ENCODE peak calls at places on chromosomes 7 and 10, in five cellular contexts. One of them, this sample, is unnamed.
A peak's percentile ranks its signal among the peaks of the same experiment; 100 is the strongest.

GRCh38 chr7:134186801-134187200 is 59.7 kb downstream of the LRGUK start:
- DNase-seq in HFF-Myc: no peak
- DNase-seq in gastrocnemius medialis: no peak
- DNase-seq in CD8-positive, alpha-beta T cell: no peak
- DNase-seq in AG04450: no peak
- DNase-seq in this sample: no peak

GRCh38 chr7:82631998-82632397 is 188.4 kb upstream of the CACNA2D1 start:
- DNase-seq in HFF-Myc: no peak
- DNase-seq in gastrocnemius medialis: no peak
- DNase-seq in CD8-positive, alpha-beta T cell: no peak
- DNase-seq in AG04450: no peak
- DNase-seq in this sample: no peak

GRCh38 chr7:92693519-92693918 is 103.3 kb upstream of the FAM133B start:
- DNase-seq in HFF-Myc: no peak
- DNase-seq in gastrocnemius medialis: no peak
- DNase-seq in CD8-positive, alpha-beta T cell: no peak
- DNase-seq in AG04450: no peak
- DNase-seq in this sample: no peak

GRCh38 chr10:127398140-127398966 is 150.8 kb upstream of the NPS start:
- DNase-seq in HFF-Myc: peak; percentile 55
- DNase-seq in gastrocnemius medialis: no peak
- DNase-seq in CD8-positive, alpha-beta T cell: no peak
- DNase-seq in AG04450: peak; percentile 27
- DNase-seq in this sample: no peak

GRCh38 chr7:99359465-99360154 is 14.9 kb upstream of the ARPC1B start:
- DNase-seq in HFF-Myc: no peak
- DNase-seq in gastrocnemius medialis: no peak
- DNase-seq in CD8-positive, alpha-beta T cell: no peak
- DNase-seq in AG04450: no peak
- DNase-seq in this sample: no peak

GRCh38 chr10:28177944-28178637 is 124.8 kb downstream of the MPP7 start:
- DNase-seq in HFF-Myc: no peak
- DNase-seq in gastrocnemius medialis: no peak
- DNase-seq in CD8-positive, alpha-beta T cell: no peak
- DNase-seq in AG04450: no peak
- DNase-seq in this sample: no peak

GRCh38 chr7:36119005-36119711 is 33.9 kb upstream of the EEPD1 start:
- DNase-seq in HFF-Myc: peak; percentile 63
- DNase-seq in gastrocnemius medialis: no peak
- DNase-seq in CD8-positive, alpha-beta T cell: no peak
- DNase-seq in AG04450: peak; percentile 93
- DNase-seq in this sample: no peak

GRCh38 chr7:118369987-118370386 is 145.5 kb downstream of the ANKRD7 start:
- DNase-seq in HFF-Myc: no peak
- DNase-seq in gastrocnemius medialis: no peak
- DNase-seq in CD8-positive, alpha-beta T cell: no peak
- DNase-seq in AG04450: no peak
- DNase-seq in this sample: no peak

GRCh38 chr10:111106081-111106480 is 29.3 kb downstream of the ADRA2A start:
- DNase-seq in HFF-Myc: no peak
- DNase-seq in gastrocnemius medialis: no peak
- DNase-seq in CD8-positive, alpha-beta T cell: no peak
- DNase-seq in AG04450: no peak
- DNase-seq in this sample: no peak

GRCh38 chr7:45087301-45088145 is 1.2 kb downstream of the NACAD start:
- DNase-seq in HFF-Myc: no peak
- DNase-seq in gastrocnemius medialis: no peak
- DNase-seq in CD8-positive, alpha-beta T cell: no peak
- DNase-seq in AG04450: no peak
- DNase-seq in this sample: no peak

GRCh38 chr7:13989138-13989943 is at the start of gene ETV1:
- DNase-seq in HFF-Myc: no peak
- DNase-seq in gastrocnemius medialis: peak; percentile 22
- DNase-seq in CD8-positive, alpha-beta T cell: no peak
- DNase-seq in AG04450: no peak
- DNase-seq in this sample: no peak

GRCh38 chr10:114548662-114549061 is 109.4 kb downstream of the ABLIM1 start:
- DNase-seq in HFF-Myc: peak; percentile 46
- DNase-seq in gastrocnemius medialis: no peak
- DNase-seq in CD8-positive, alpha-beta T cell: no peak
- DNase-seq in AG04450: no peak
- DNase-seq in this sample: no peak

GRCh38 chr7:140674356-140674800 is 1.6 kb downstream of the ADCK2 start:
- DNase-seq in HFF-Myc: no peak
- DNase-seq in gastrocnemius medialis: no peak
- DNase-seq in CD8-positive, alpha-beta T cell: no peak
- DNase-seq in AG04450: no peak
- DNase-seq in this sample: no peak

GRCh38 chr10:4670737-4671136 is 155.3 kb upstream of the AKR1E2 start:
- DNase-seq in HFF-Myc: no peak
- DNase-seq in gastrocnemius medialis: no peak
- DNase-seq in CD8-positive, alpha-beta T cell: no peak
- DNase-seq in AG04450: no peak
- DNase-seq in this sample: no peak

GRCh38 chr7:103025341-103025740 is 49.3 kb downstream of the FBXL13 start:
- DNase-seq in HFF-Myc: no peak
- DNase-seq in gastrocnemius medialis: no peak
- DNase-seq in CD8-positive, alpha-beta T cell: no peak
- DNase-seq in AG04450: no peak
- DNase-seq in this sample: no peak

GRCh38 chr7:103542470-103542869 is 96.5 kb upstream of the SLC26A5 start:
- DNase-seq in HFF-Myc: no peak
- DNase-seq in gastrocnemius medialis: no peak
- DNase-seq in CD8-positive, alpha-beta T cell: no peak
- DNase-seq in AG04450: no peak
- DNase-seq in this sample: no peak

GRCh38 chr7:137363683-137364082 is 20.1 kb upstream of the PTN start:
- DNase-seq in HFF-Myc: no peak
- DNase-seq in gastrocnemius medialis: no peak
- DNase-seq in CD8-positive, alpha-beta T cell: no peak
- DNase-seq in AG04450: no peak
- DNase-seq in this sample: no peak

GRCh38 chr10:34798654-34799053 is 16.4 kb downstream of the PARD3 start:
- DNase-seq in HFF-Myc: no peak
- DNase-seq in gastrocnemius medialis: no peak
- DNase-seq in CD8-positive, alpha-beta T cell: no peak
- DNase-seq in AG04450: no peak
- DNase-seq in this sample: no peak

GRCh38 chr7:141014091-141014490 is 661 bp downstream of the MRPS33 start:
- DNase-seq in HFF-Myc: no peak
- DNase-seq in gastrocnemius medialis: no peak
- DNase-seq in CD8-positive, alpha-beta T cell: no peak
- DNase-seq in AG04450: no peak
- DNase-seq in this sample: no peak

DNA sequence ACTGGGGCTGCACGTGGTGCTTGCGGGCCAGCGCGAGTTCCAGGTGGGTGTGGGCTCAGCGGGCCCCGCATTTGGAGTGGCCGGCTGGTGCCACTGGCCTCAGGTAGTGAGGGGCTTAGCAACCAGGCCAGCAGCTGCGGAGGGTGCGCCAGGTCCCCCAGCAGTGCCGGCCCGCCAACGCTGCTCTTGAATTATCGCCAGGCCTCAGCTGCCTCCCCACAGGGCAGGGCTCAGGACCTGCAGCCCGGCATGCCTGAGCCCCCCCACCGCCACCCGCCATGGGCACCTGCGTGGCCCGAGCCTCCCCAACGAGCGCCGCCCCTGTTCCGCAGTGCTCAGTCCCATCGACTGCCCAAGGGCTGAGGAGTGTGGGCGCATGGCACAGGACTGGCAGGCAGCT is 185.4 kb downstream of the TPK1 start:
- DNase-seq in HFF-Myc: no peak
- DNase-seq in gastrocnemius medialis: no peak
- DNase-seq in CD8-positive, alpha-beta T cell: no peak
- DNase-seq in AG04450: no peak
- DNase-seq in this sample: no peak
- TF ChIP-seq CTCF in HFF-Myc: no peak
- TF ChIP-seq CTCF in gastrocnemius medialis: no peak
- TF ChIP-seq CTCF in CD8-positive, alpha-beta T cell: no peak
- TF ChIP-seq CTCF in AG04450: no peak
- TF ChIP-seq CTCF in this sample: no peak

GRCh38 chr10:49418328-49418727 is 22.4 kb upstream of the DRGX start:
- DNase-seq in HFF-Myc: no peak
- DNase-seq in gastrocnemius medialis: no peak
- DNase-seq in CD8-positive, alpha-beta T cell: no peak
- DNase-seq in AG04450: no peak
- DNase-seq in this sample: no peak
- TF ChIP-seq CTCF in HFF-Myc: no peak
- TF ChIP-seq CTCF in gastrocnemius medialis: no peak
- TF ChIP-seq CTCF in CD8-positive, alpha-beta T cell: no peak
- TF ChIP-seq CTCF in AG04450: no peak
- TF ChIP-seq CTCF in this sample: no peak

DNA sequence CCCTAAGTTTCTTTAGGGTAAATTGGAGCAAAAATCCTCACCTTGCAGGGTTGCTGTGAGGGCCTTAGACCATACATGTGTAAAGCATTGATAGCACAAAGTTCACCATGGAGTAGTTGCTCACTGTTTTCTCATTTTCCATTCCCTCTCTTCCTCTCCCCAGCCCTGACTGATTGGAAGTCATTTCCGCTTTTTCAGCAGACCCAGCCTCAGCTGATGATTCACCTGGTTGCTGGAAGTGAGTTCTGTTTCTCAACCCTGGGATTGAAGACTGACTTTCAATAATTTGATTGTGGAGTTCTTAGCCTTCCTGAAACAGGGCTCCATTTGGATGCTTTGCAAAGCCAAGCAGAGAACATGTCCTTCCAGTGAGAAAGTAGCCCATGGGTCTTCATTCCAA is 107.0 kb downstream of the PLXNA4 start:
- DNase-seq in HFF-Myc: no peak
- DNase-seq in gastrocnemius medialis: no peak
- DNase-seq in CD8-positive, alpha-beta T cell: no peak
- DNase-seq in AG04450: no peak
- DNase-seq in this sample: no peak
- TF ChIP-seq CTCF in HFF-Myc: no peak
- TF ChIP-seq CTCF in gastrocnemius medialis: no peak
- TF ChIP-seq CTCF in CD8-positive, alpha-beta T cell: no peak
- TF ChIP-seq CTCF in AG04450: no peak
- TF ChIP-seq CTCF in this sample: no peak

DNA sequence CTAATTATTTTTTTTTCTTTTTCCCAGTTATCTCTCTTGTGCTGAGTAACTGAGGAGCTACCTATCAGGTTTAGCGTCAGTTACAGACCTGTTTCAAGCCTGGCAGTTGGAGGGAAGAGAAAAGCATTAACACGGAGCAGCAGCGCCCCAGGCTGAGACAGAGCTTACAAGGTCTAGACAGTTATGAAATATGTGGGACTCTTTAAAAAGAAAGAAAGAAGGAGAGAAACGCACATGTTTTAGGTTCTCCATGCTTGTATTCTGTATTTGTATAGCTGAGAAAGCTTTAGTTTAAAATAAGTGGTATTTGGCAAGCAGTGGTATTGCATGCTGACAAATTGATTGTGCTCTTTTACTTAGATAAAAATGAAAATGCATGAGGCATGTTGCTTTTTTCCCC is 157.6 kb downstream of the GRK5 start:
- DNase-seq in HFF-Myc: no peak
- DNase-seq in gastrocnemius medialis: no peak
- DNase-seq in CD8-positive, alpha-beta T cell: no peak
- DNase-seq in AG04450: no peak
- DNase-seq in this sample: no peak
- TF ChIP-seq CTCF in HFF-Myc: peak; percentile 7
- TF ChIP-seq CTCF in gastrocnemius medialis: no peak
- TF ChIP-seq CTCF in CD8-positive, alpha-beta T cell: no peak
- TF ChIP-seq CTCF in AG04450: peak; percentile 21
- TF ChIP-seq CTCF in this sample: peak; percentile 1

GRCh38 chr10:101262147-101262546 is 32.9 kb upstream of the LBX1 start:
- DNase-seq in HFF-Myc: no peak
- DNase-seq in gastrocnemius medialis: no peak
- DNase-seq in CD8-positive, alpha-beta T cell: no peak
- DNase-seq in AG04450: no peak
- DNase-seq in this sample: no peak
- TF ChIP-seq CTCF in HFF-Myc: no peak
- TF ChIP-seq CTCF in gastrocnemius medialis: no peak
- TF ChIP-seq CTCF in CD8-positive, alpha-beta T cell: no peak
- TF ChIP-seq CTCF in AG04450: no peak
- TF ChIP-seq CTCF in this sample: no peak

GRCh38 chr10:115903845-115904244 is 369.2 kb downstream of the GFRA1 start:
- DNase-seq in HFF-Myc: no peak
- DNase-seq in gastrocnemius medialis: no peak
- DNase-seq in CD8-positive, alpha-beta T cell: no peak
- DNase-seq in AG04450: no peak
- DNase-seq in this sample: no peak
- TF ChIP-seq CTCF in HFF-Myc: no peak
- TF ChIP-seq CTCF in gastrocnemius medialis: no peak
- TF ChIP-seq CTCF in CD8-positive, alpha-beta T cell: no peak
- TF ChIP-seq CTCF in AG04450: no peak
- TF ChIP-seq CTCF in this sample: no peak

GRCh38 chr10:130968511-130968910 is 343.0 kb downstream of the TCERG1L start:
- DNase-seq in HFF-Myc: no peak
- DNase-seq in gastrocnemius medialis: no peak
- DNase-seq in CD8-positive, alpha-beta T cell: no peak
- DNase-seq in AG04450: no peak
- DNase-seq in this sample: no peak
- TF ChIP-seq CTCF in HFF-Myc: no peak
- TF ChIP-seq CTCF in gastrocnemius medialis: no peak
- TF ChIP-seq CTCF in CD8-positive, alpha-beta T cell: no peak
- TF ChIP-seq CTCF in AG04450: no peak
- TF ChIP-seq CTCF in this sample: no peak

DNA sequence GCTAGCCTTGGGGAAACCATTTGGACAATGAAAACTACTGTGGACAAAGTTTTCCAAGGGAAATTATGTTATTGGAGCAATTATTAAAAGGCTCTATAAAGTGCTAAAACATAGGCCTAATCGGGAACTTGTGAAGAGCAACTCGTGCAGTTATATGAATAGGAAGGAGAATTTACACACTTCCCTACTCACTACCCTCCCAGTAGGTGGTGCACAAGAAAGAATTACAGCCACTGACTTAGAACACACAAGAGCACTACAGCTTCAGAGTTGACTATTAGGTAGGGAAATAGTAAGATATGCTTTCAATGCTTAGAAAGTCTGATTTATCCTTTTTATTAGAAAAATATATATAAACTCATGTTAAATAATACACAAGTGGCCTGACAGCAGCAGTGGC is 47.2 kb downstream of the GSAP start:
- DNase-seq in HFF-Myc: no peak
- DNase-seq in gastrocnemius medialis: no peak
- DNase-seq in CD8-positive, alpha-beta T cell: no peak
- DNase-seq in AG04450: no peak
- DNase-seq in this sample: no peak
- TF ChIP-seq CTCF in HFF-Myc: no peak
- TF ChIP-seq CTCF in gastrocnemius medialis: no peak
- TF ChIP-seq CTCF in CD8-positive, alpha-beta T cell: no peak
- TF ChIP-seq CTCF in AG04450: peak; percentile 14
- TF ChIP-seq CTCF in this sample: no peak

This sample was measured in D721Med.